ENCODE peak calls at places on chromosome 5, in four cellular contexts. A is SK-N-SH, N is right lobe of liver, V is AG04449. H is an unnamed sample.

GRCh38 chr5:159324986-159325385 is 5.3 kb downstream of the IL12B start:
- DNase-seq in N (no peak), A (no peak), V (no peak), H (no peak)

GRCh38 chr5:139776856-139777255 is 18.8 kb upstream of the PSD2 start:
- DNase-seq in V (no peak), N (no peak), A (no peak), H (no peak)

GRCh38 chr5:78523314-78524193 is 125.0 kb downstream of the LHFPL2 start:
- DNase-seq in V (no peak), N (no peak), A (no peak), H (no peak)

GRCh38 chr5:136080483-136081180 is 51.8 kb downstream of the TGFBI start:
- DNase-seq in V (peak), N (peak), A (no peak), H (no peak)

GRCh38 chr5:154395407-154396106 is 50.2 kb upstream of the SAP30L start:
- DNase-seq in V (no peak), N (peak), A (no peak), H (no peak)

GRCh38 chr5:136133416-136134383 is 1.1 kb downstream of the SMAD5 start:
- DNase-seq in N (peak), V (no peak), A (peak), H (peak)

GRCh38 chr5:135828793-135829150 is 5.7 kb upstream of the SLC25A48 start:
- DNase-seq in V (no peak), N (no peak), A (no peak), H (no peak)

GRCh38 chr5:158513490-158514301 is 586.0 kb downstream of the EBF1 start:
- DNase-seq in N (no peak), A (no peak), V (no peak), H (peak)

GRCh38 chr5:52452098-52452497 is 335.6 kb upstream of the ITGA1 start:
- DNase-seq in V (no peak), A (no peak), N (no peak), H (no peak)

GRCh38 chr5:67211926-67212325 is 15.3 kb upstream of the CD180 start:
- DNase-seq in A (no peak), V (peak), N (no peak), H (no peak)

GRCh38 chr5:155729684-155730059 is 597.3 kb upstream of the SGCD start:
- DNase-seq in N (peak), V (no peak), A (peak), H (no peak)

GRCh38 chr5:10734050-10734709 is 26.9 kb downstream of the DAP start:
- DNase-seq in V (no peak), N (no peak), A (no peak), H (no peak)

GRCh38 chr5:151718653-151719052 is 31.9 kb upstream of the SPARC start:
- DNase-seq in N (no peak), V (peak), A (no peak), H (no peak)

GRCh38 chr5:55027589-55027988 is 3.5 kb downstream of the GZMK start:
- DNase-seq in N (no peak), A (no peak), V (no peak), H (peak)

GRCh38 chr5:32278403-32278802 is 34.3 kb downstream of the MTMR12 start:
- DNase-seq in A (no peak), V (peak), N (no peak), H (peak)

GRCh38 chr5:41681820-41682219 is 171.4 kb upstream of the PLCXD3 start:
- DNase-seq in V (no peak), N (no peak), A (no peak), H (no peak)

GRCh38 chr5:116575635-116576042 is 1.0 kb upstream of the SEMA6A start:
- DNase-seq in N (no peak), V (no peak), A (no peak), H (no peak)

GRCh38 chr5:124661317-124662141 is 84.9 kb downstream of the ZNF608 start:
- DNase-seq in A (no peak), N (no peak), V (peak), H (no peak)

GRCh38 chr5:119439140-119439625 is 13.1 kb upstream of the HSD17B4 start:
- DNase-seq in N (peak), A (no peak), V (no peak), H (no peak)
- H3K4me3 ChIP-seq in N (no peak), A (no peak), V (no peak), H (no peak)

GRCh38 chr5:150490754-150491153 is 17.2 kb upstream of the NDST1 start:
- DNase-seq in A (no peak), N (no peak), V (no peak), H (no peak)
- H3K4me3 ChIP-seq in A (no peak), N (no peak), V (no peak), H (no peak)

GRCh38 chr5:176413709-176414191 is 2.6 kb downstream of the CLTB start:
- DNase-seq in A (peak), N (no peak), V (no peak), H (no peak)
- H3K4me3 ChIP-seq in A (no peak), N (no peak), V (no peak), H (no peak)

GRCh38 chr5:57680686-57681085 is 198.1 kb upstream of the ACTBL2 start:
- DNase-seq in V (no peak), N (no peak), A (no peak), H (no peak)

GRCh38 chr5:57676228-57677098 is 193.9 kb upstream of the ACTBL2 start:
- DNase-seq in V (no peak), N (no peak), A (peak), H (no peak)

GRCh38 chr5:57677235-57677634 is 194.6 kb upstream of the ACTBL2 start:
- DNase-seq in V (no peak), A (no peak), N (no peak), H (no peak)

GRCh38 chr5:57671371-57671770 is 188.8 kb upstream of the ACTBL2 start:
- DNase-seq in V (no peak), A (no peak), N (no peak), H (no peak)

GRCh38 chr5:57675236-57675635 is 192.6 kb upstream of the ACTBL2 start:
- DNase-seq in N (no peak), V (no peak), A (no peak), H (no peak)
- H3K4me3 ChIP-seq in N (no peak), V (no peak), A (no peak), H (no peak)

GRCh38 chr5:143416411-143416810 is 12.9 kb upstream of the NR3C1 start:
- DNase-seq in N (no peak), A (no peak), V (no peak), H (no peak)
- H3K4me3 ChIP-seq in N (no peak), A (no peak), V (no peak), H (no peak)

GRCh38 chr5:96687080-96687479 is 24.9 kb downstream of the CAST start:
- DNase-seq in N (no peak), A (no peak), V (no peak), H (no peak)
- H3K4me3 ChIP-seq in N (no peak), A (no peak), V (no peak), H (no peak)

GRCh38 chr5:108798866-108799265 is 51.2 kb downstream of the FER start:
- DNase-seq in V (peak), A (no peak), N (no peak), H (no peak)
- H3K4me3 ChIP-seq in V (no peak), A (no peak), N (no peak), H (no peak)